ENCODE peak calls at places on chromosomes 3 and 15, in seven cellular contexts. I is neuronal stem cell, E is thyroid gland, Y is keratinocyte, Q is OCI-LY7, B is Karpas-422, P is suprapubic skin. N is an unnamed sample.

GRCh38 chr3:98974442-98974841 is 72.9 kb upstream of the DCBLD2 start:
- DNase-seq in Q (no peak), P (no peak), Y (no peak), B (no peak), I (no peak), E (no peak), N (no peak)

GRCh38 chr3:45272411-45272810 is 46.3 kb upstream of the TMEM158 start:
- DNase-seq in I (no peak), B (no peak), E (no peak), P (no peak), Q (no peak), Y (no peak), N (no peak)

GRCh38 chr3:7285502-7285901 is 424.6 kb downstream of the GRM7 start:
- DNase-seq in Y (no peak), P (no peak), B (peak), E (no peak), Q (no peak), I (no peak), N (no peak)

GRCh38 chr3:11582123-11582968 is 61.4 kb downstream of the VGLL4 start:
- DNase-seq in E (peak), I (no peak), B (no peak), Y (no peak), Q (peak), P (no peak), N (no peak)

GRCh38 chr3:53813229-53813628 is 33.0 kb downstream of the CHDH start:
- DNase-seq in E (no peak), B (no peak), Q (no peak), Y (no peak), I (no peak), P (no peak), N (no peak)

GRCh38 chr15:65329298-65329990 is 25.0 kb downstream of the RNU5B-1 start:
- DNase-seq in P (no peak), Y (no peak), B (no peak), I (no peak), E (no peak), Q (no peak), N (no peak)

GRCh38 chr15:63014578-63014977 is 28.0 kb upstream of the TPM1 start:
- DNase-seq in Q (no peak), B (no peak), I (no peak), E (no peak), P (no peak), Y (no peak), N (no peak)

GRCh38 chr15:66565141-66565595 is 630 bp downstream of the LCTL start:
- DNase-seq in Y (no peak), E (no peak), B (no peak), P (peak), Q (no peak), I (no peak), N (no peak)

GRCh38 chr3:179068779-179069530 is 2.7 kb downstream of the ZMAT3 start:
- DNase-seq in I (no peak), Q (peak), Y (no peak), P (no peak), E (no peak), B (peak), N (no peak)

GRCh38 chr3:38576131-38577088 is 73.1 kb downstream of the SCN5A start:
- DNase-seq in B (no peak), Y (no peak), E (no peak), P (peak), I (no peak), Q (no peak), N (no peak)

GRCh38 chr15:90001683-90002427 is 731 bp downstream of the ZNF710 start:
- DNase-seq in B (peak), I (peak), Y (no peak), Q (peak), P (peak), E (peak), N (no peak)

GRCh38 chr3:141385386-141386079 is 17.2 kb downstream of the ZBTB38 start:
- DNase-seq in Q (peak), B (no peak), I (no peak), Y (no peak), P (no peak), E (peak), N (no peak)

GRCh38 chr3:158200973-158201372 is 91.1 kb downstream of the RSRC1 start:
- DNase-seq in P (no peak), E (no peak), Q (no peak), I (no peak), B (no peak), Y (no peak), N (no peak)

GRCh38 chr3:69683076-69683806 is 56.0 kb upstream of the MITF start:
- DNase-seq in P (no peak), I (no peak), B (no peak), Y (no peak), Q (no peak), E (no peak), N (no peak)

GRCh38 chr15:39792025-39792893 is 9.6 kb upstream of the FSIP1 start:
- DNase-seq in E (no peak), B (no peak), I (no peak), P (no peak), Y (no peak), Q (no peak), N (no peak)

GRCh38 chr3:30511524-30512278 is 94.7 kb upstream of the TGFBR2 start:
- DNase-seq in E (no peak), B (no peak), P (no peak), I (no peak), Y (peak), Q (no peak), N (peak)

GRCh38 chr3:9185046-9185445 is 64.4 kb downstream of the SRGAP3 start:
- DNase-seq in Q (no peak), P (no peak), E (no peak), B (no peak), Y (no peak), I (no peak), N (no peak)

GRCh38 chr3:11367116-11367781 is 95.1 kb downstream of the ATG7 start:
- DNase-seq in E (peak), Y (no peak), I (no peak), Q (no peak), P (no peak), B (no peak), N (no peak)

GRCh38 chr15:64583519-64583918 is 123.1 kb downstream of the ZNF609 start:
- DNase-seq in E (no peak), B (no peak), Y (no peak), P (no peak), I (no peak), Q (no peak), N (no peak)

GRCh38 chr3:56801151-56801596 is 575 bp downstream of the ARHGEF3 start:
- DNase-seq in I (no peak), E (peak), P (no peak), Y (no peak), B (no peak), Q (peak), N (no peak)

GRCh38 chr3:148789156-148789555 is 38.5 kb upstream of the CPB1 start:
- DNase-seq in P (no peak), I (peak), E (no peak), Y (no peak), B (no peak), Q (no peak), N (no peak)

GRCh38 chr3:13687409-13687989 is 138.6 kb downstream of the FBLN2 start:
- DNase-seq in I (no peak), E (peak), Q (no peak), Y (no peak), P (no peak), B (no peak), N (no peak)

GRCh38 chr3:14377838-14378169 is 24.6 kb upstream of the SLC6A6 start:
- DNase-seq in Y (no peak), I (no peak), E (no peak), P (no peak), B (no peak), Q (peak), N (no peak)

GRCh38 chr15:25784141-25784540 is 79.0 kb downstream of the ATP10A start:
- DNase-seq in Y (no peak), B (no peak), I (no peak), E (no peak), Q (no peak), P (no peak), N (no peak)

GRCh38 chr3:11514191-11514770 is 129.4 kb downstream of the VGLL4 start:
- DNase-seq in Y (no peak), I (no peak), Q (no peak), E (no peak), P (no peak), B (no peak), N (no peak)

GRCh38 chr15:98694153-98694552 is 45.8 kb downstream of the IGF1R start:
- DNase-seq in P (no peak), Y (no peak), B (no peak), E (no peak), Q (no peak), I (no peak), N (no peak)

GRCh38 chr3:52532838-52533622 is 627 bp downstream of the NT5DC2 start:
- DNase-seq in B (peak), P (peak), Y (no peak), I (peak), E (peak), Q (peak), N (no peak)

GRCh38 chr3:159762238-159762637 is 226.4 kb upstream of the IL12A start:
- DNase-seq in B (no peak), I (no peak), P (no peak), E (no peak), Q (no peak), Y (no peak), N (no peak)

GRCh38 chr3:133117342-133117741 is 79.2 kb downstream of the TMEM108 start:
- DNase-seq in Q (no peak), P (no peak), B (no peak), Y (no peak), I (no peak), E (peak), N (no peak)

GRCh38 chr3:93843981-93844380 is 129.7 kb downstream of the PROS1 start:
- DNase-seq in B (no peak), I (no peak), Y (peak), P (no peak), Q (no peak), E (no peak), N (peak)

GRCh38 chr3:81530180-81530939 is 231.1 kb downstream of the GBE1 start:
- DNase-seq in E (no peak), I (no peak), Y (no peak), Q (no peak), P (no peak), B (no peak), N (no peak)

GRCh38 chr3:7632305-7632704 is 771.4 kb downstream of the GRM7 start:
- DNase-seq in Y (no peak), I (no peak), B (no peak), P (no peak), Q (no peak), E (no peak), N (no peak)

GRCh38 chr15:83732770-83733169 is 78.8 kb downstream of the ADAMTSL3 start:
- DNase-seq in I (no peak), E (no peak), Y (no peak), P (no peak), Q (no peak), B (no peak), N (no peak)
- H3K27ac ChIP-seq in I (no peak), E (no peak), Y (peak), P (no peak), Q (no peak), B (no peak), N (peak)

DNA sequence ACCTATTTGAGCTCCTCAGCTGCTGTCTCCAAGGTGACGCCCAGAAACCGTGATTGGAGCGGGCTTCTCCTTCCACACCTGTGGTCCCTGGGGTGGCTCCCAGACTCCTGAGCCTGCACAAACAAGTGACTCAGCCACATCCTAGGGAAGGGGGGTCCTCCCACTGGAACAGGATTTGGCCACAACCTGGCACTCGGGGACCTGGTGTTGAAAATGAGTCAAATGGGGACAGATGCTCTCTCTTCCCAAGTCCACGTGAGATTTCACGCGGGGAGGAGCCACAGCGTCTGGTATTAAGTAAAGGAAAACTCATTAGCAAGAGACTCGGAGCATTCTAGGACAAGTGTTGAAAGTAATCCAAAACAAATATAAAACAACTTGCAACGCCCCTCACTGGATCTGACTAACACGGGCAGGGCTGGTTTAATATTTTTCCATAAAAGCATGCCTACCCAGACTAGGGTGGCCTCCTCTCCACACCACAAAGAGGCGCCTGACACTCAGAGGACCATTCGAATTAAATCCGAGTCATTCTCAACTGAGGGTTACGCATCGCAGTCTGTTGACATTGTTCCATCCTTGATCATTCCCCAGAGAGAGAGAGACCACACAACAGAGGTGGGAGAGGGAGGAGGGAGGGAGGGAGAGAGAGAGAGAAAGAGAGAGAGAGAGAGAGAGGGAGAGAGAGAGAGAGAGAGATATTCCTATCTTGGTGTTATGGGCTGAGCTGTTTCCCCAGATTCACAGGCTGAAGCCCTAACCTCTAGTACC is 74.4 kb downstream of the MGLL start:
- DNase-seq in I (no peak), P (peak), Q (no peak), Y (no peak), B (no peak), E (peak), N (peak)
- H3K27ac ChIP-seq in I (no peak), P (peak), Q (no peak), Y (peak), B (peak), E (peak), N (peak)

GRCh38 chr15:31358163-31358562 is 31.5 kb downstream of the KLF13 start:
- DNase-seq in B (no peak), E (no peak), I (no peak), P (no peak), Y (no peak), Q (no peak), N (no peak)

GRCh38 chr15:31358957-31359721 is 32.5 kb downstream of the KLF13 start:
- DNase-seq in P (no peak), Q (no peak), Y (no peak), E (peak), I (no peak), B (no peak), N (no peak)

GRCh38 chr15:31359722-31360111 is 33.1 kb downstream of the KLF13 start:
- DNase-seq in B (no peak), I (no peak), Y (no peak), P (no peak), E (no peak), Q (no peak), N (no peak)

GRCh38 chr15:31360158-31360561 is 33.5 kb downstream of the KLF13 start:
- DNase-seq in E (no peak), B (no peak), Q (no peak), P (no peak), Y (no peak), I (no peak), N (no peak)

GRCh38 chr15:31357148-31357547 is 30.5 kb downstream of the KLF13 start:
- DNase-seq in P (no peak), Q (peak), E (no peak), I (no peak), B (no peak), Y (no peak), N (no peak)
- H3K27ac ChIP-seq in P (no peak), Q (peak), E (peak), I (no peak), B (peak), Y (no peak), N (no peak)

GRCh38 chr15:51368307-51368706 is 26.9 kb downstream of the GLDN start:
- DNase-seq in Q (no peak), Y (no peak), B (no peak), E (no peak), P (no peak), I (no peak), N (no peak)

GRCh38 chr15:51367322-51367976 is 26.0 kb downstream of the GLDN start:
- DNase-seq in P (no peak), Q (no peak), Y (no peak), I (no peak), B (no peak), E (no peak), N (no peak)

GRCh38 chr15:51366071-51366470 is 24.6 kb downstream of the GLDN start:
- DNase-seq in P (no peak), Q (no peak), E (no peak), Y (no peak), I (no peak), B (no peak), N (no peak)

GRCh38 chr15:51365417-51365816 is 24.0 kb downstream of the GLDN start:
- DNase-seq in B (no peak), Y (no peak), I (no peak), E (no peak), P (no peak), Q (no peak), N (no peak)

DNA sequence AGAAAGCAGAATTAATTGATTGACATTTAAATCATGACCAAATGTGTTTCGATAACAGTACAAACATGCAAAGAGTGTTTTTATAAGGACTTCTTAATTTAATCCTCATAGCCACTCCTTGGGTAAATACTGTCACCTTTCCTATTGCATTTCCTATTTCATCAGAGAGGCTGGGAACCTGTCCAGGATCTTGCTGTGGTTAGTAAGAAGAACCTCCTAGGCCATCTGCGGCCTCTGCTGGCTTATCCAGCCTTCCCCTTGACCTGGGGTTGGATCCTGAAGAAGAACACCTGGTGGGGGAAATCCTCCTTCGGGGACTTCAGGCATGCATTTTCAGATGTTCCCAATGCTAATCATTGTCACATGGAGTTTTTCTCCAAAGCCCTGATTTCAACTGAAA is 25.5 kb downstream of the GLDN start:
- DNase-seq in B (no peak), P (no peak), I (no peak), Q (no peak), E (no peak), Y (no peak), N (peak)
- H3K27ac ChIP-seq in B (no peak), P (no peak), I (no peak), Q (no peak), E (no peak), Y (no peak), N (no peak)

DNA sequence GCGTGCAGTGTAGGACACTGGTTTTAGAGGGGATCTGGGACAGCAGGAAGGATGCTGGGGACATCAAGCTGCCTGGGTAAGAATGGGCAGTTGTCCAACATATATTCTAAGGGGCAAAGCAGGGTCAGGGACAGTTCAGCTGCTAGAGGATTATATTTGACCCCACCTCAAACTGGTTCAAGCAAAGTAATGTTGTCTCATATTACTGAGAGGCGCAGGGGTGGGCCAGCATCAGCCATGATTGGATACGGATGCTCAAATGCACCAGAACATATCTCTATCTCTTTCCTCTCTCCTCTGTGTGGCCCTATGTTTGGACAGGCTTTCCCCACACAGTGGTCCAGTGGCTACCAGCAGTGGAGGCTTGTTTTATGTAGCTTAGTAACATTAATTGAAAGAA is 49.7 kb upstream of the RGMA start:
- DNase-seq in Y (no peak), E (no peak), Q (no peak), I (no peak), P (no peak), B (no peak), N (no peak)
- H3K27ac ChIP-seq in Y (no peak), E (no peak), Q (no peak), I (no peak), P (no peak), B (no peak), N (no peak)

DNA sequence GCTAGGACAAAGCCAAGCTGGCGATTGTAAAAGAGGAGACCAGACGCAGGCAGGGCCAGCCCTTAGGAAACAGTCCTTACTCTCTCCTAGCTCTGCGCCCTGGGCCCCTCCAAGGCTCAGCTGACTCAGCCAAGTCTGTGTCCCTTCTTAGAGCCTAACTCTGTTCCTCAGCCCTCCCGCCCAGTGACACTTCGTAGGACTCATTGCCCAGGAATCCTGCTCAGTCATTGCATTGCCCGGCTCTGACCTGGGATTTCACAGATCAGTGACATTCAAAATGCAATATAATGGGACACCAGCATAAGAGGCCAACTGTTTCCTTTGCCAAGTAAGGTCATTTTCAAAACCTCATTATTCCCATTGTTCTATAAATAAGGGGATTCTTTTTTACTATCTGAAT is 244.1 kb downstream of the TLE3 start:
- DNase-seq in Y (no peak), Q (no peak), P (no peak), I (no peak), B (no peak), E (no peak), N (no peak)
- H3K27ac ChIP-seq in Y (no peak), Q (no peak), P (no peak), I (no peak), B (no peak), E (no peak), N (peak)

GRCh38 chr3:114454592-114455251 is 160.9 kb downstream of the TIGIT start:
- DNase-seq in Q (peak), E (peak), P (no peak), Y (no peak), I (peak), B (no peak), N (no peak)
- H3K27ac ChIP-seq in Q (peak), E (peak), P (peak), Y (no peak), I (no peak), B (no peak), N (no peak)

GRCh38 chr3:71585891-71586809 is 2.6 kb upstream of the FOXP1 start:
- DNase-seq in B (peak), I (no peak), E (no peak), Y (no peak), Q (peak), P (no peak), N (no peak)

GRCh38 chr3:71586810-71587242 is 3.3 kb upstream of the FOXP1 start:
- DNase-seq in Q (peak), I (no peak), B (no peak), E (no peak), Y (no peak), P (no peak), N (no peak)

GRCh38 chr3:71589132-71589531 is 5.6 kb upstream of the FOXP1 start:
- DNase-seq in B (no peak), Q (no peak), Y (no peak), P (no peak), E (no peak), I (no peak), N (no peak)

GRCh38 chr3:71585126-71585525 is 1.6 kb upstream of the FOXP1 start:
- DNase-seq in E (no peak), P (no peak), I (no peak), B (peak), Y (no peak), Q (peak), N (no peak)

DNA sequence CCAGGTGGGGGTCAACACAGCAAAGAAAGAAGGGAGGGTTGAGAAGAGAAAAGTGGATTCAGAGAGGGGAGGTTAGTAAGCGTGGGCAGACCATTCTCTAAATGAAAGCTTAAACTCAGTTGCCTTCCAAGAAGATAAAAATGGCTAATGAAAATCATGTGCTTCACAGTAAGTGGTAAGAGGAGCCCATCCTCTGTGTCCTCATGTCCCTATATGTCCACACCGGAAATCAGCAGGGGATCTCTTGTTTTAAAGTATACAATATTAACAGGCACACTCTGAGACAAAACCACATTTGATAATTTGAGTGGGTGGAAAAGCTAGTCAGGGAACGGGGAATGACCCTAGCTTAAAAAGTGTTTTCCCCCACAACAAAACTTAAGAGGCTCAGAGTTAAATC is 4.4 kb upstream of the FOXP1 start:
- DNase-seq in B (no peak), Q (no peak), Y (no peak), P (no peak), E (no peak), I (no peak), N (no peak)
- H3K27ac ChIP-seq in B (peak), Q (no peak), Y (no peak), P (no peak), E (no peak), I (no peak), N (no peak)

GRCh38 chr15:41281236-41281635 is 50.2 kb downstream of the CHP1 start:
- DNase-seq in I (no peak), Y (peak), Q (no peak), B (no peak), E (no peak), P (no peak), N (no peak)
- H3K27ac ChIP-seq in I (no peak), Y (no peak), Q (peak), B (peak), E (no peak), P (no peak), N (peak)

N was measured in epithelial cell of prostate.